ENCODE peak calls at places on chromosomes 13 and 19, in eight cellular contexts. S is mammary epithelial cell, Q is IMR-90, W is fibroblast of lung, Y is osteoblast, M is neural progenitor cell, Z is H9, F is SK-N-SH. X is an unnamed sample.

GRCh38 chr19:16637535-16637934 is 9.5 kb upstream of the MED26 start:
- DNase-seq in S (no peak), Q (peak; percentile 27), W (no peak), Y (no peak), M (no peak), Z (no peak), F (no peak), X (no peak)

GRCh38 chr13:109787135-109787954 is 962 bp upstream of the IRS2 start:
- DNase-seq in S (peak; percentile 49), Q (peak; percentile 33), W (peak; percentile 48), Y (no peak), M (peak; percentile 84), Z (peak; percentile 62), F (peak; percentile 73), X (no peak)

GRCh38 chr13:24066405-24067292 is 93.9 kb upstream of the SPATA13 start:
- DNase-seq in S (no peak), Q (no peak), W (no peak), Y (no peak), M (no peak), Z (peak; percentile 55), F (no peak), X (no peak)

GRCh38 chr19:50568321-50569022 is at the start of gene LRRC4B:
- DNase-seq in S (no peak), Q (no peak), W (no peak), Y (peak; percentile 69), M (peak; percentile 79), Z (peak; percentile 68), F (peak; percentile 93), X (no peak)

GRCh38 chr13:40368123-40368891 is 298.1 kb downstream of the FOXO1 start:
- DNase-seq in S (no peak), Q (no peak), W (no peak), Y (no peak), M (no peak), Z (no peak), F (no peak), X (no peak)

GRCh38 chr13:26037302-26037701 is 14.5 kb downstream of the SHISA2 start:
- DNase-seq in S (peak; percentile 7), Q (no peak), W (no peak), Y (no peak), M (peak; percentile 84), Z (peak; percentile 85), F (no peak), X (peak; percentile 53)

GRCh38 chr19:41626877-41627276 is at the start of gene CEACAM4:
- DNase-seq in S (no peak), Q (no peak), W (no peak), Y (no peak), M (no peak), Z (peak; percentile 13), F (no peak), X (no peak)

GRCh38 chr13:52701728-52702480 is 37.7 kb downstream of the CNMD start:
- DNase-seq in S (no peak), Q (no peak), W (no peak), Y (no peak), M (no peak), Z (no peak), F (no peak), X (no peak)

GRCh38 chr13:29978211-29978610 is 127.8 kb upstream of the UBL3 start:
- DNase-seq in S (peak; percentile 52), Q (peak; percentile 18), W (no peak), Y (no peak), M (no peak), Z (no peak), F (no peak), X (no peak)

GRCh38 chr19:21677696-21678418 is 89.5 kb downstream of the ZNF100 start:
- DNase-seq in S (no peak), Q (no peak), W (no peak), Y (no peak), M (no peak), Z (no peak), F (no peak), X (peak; percentile 81)

GRCh38 chr13:99028890-99029289 is 51.0 kb upstream of the DOCK9 start:
- DNase-seq in S (no peak), Q (no peak), W (no peak), Y (no peak), M (peak; percentile 16), Z (peak; percentile 74), F (no peak), X (peak; percentile 52)

GRCh38 chr19:18765224-18765623 is 25.9 kb downstream of the COMP start:
- DNase-seq in S (no peak), Q (no peak), W (no peak), Y (no peak), M (no peak), Z (no peak), F (no peak), X (no peak)

GRCh38 chr19:9953802-9954542 is 17.7 kb upstream of the OLFM2 start:
- DNase-seq in S (no peak), Q (no peak), W (peak; percentile 86), Y (no peak), M (no peak), Z (no peak), F (no peak), X (no peak)

GRCh38 chr13:45695198-45695730 is 6.9 kb upstream of the CBY2 start:
- DNase-seq in S (no peak), Q (no peak), W (peak; percentile 5), Y (no peak), M (no peak), Z (no peak), F (no peak), X (no peak)

GRCh38 chr13:23966221-23966690 is 69.0 kb upstream of the C1QTNF9B start:
- DNase-seq in S (no peak), Q (no peak), W (no peak), Y (no peak), M (no peak), Z (no peak), F (no peak), X (no peak)

GRCh38 chr19:13014101-13014920 is 19.0 kb downstream of the NFIX start:
- DNase-seq in S (peak; percentile 66), Q (no peak), W (peak; percentile 61), Y (peak; percentile 95), M (peak; percentile 82), Z (peak; percentile 64), F (no peak), X (no peak)

GRCh38 chr13:24203726-24204295 is 43.3 kb downstream of the SPATA13 start:
- DNase-seq in S (no peak), Q (peak; percentile 50), W (no peak), Y (no peak), M (no peak), Z (no peak), F (no peak), X (peak; percentile 61)

GRCh38 chr19:43152217-43152616 is 34.1 kb downstream of the PSG5 start:
- DNase-seq in S (no peak), Q (peak; percentile 41), W (peak; percentile 19), Y (no peak), M (no peak), Z (no peak), F (no peak), X (no peak)

GRCh38 chr13:22060187-22060586 is 389.3 kb downstream of the FGF9 start:
- DNase-seq in S (no peak), Q (no peak), W (no peak), Y (no peak), M (no peak), Z (no peak), F (no peak), X (no peak)

GRCh38 chr13:33932765-33933406 is 114.9 kb downstream of the RFC3 start:
- DNase-seq in S (peak; percentile 70), Q (peak; percentile 2), W (peak; percentile 79), Y (no peak), M (no peak), Z (no peak), F (peak; percentile 11), X (no peak)

DNA sequence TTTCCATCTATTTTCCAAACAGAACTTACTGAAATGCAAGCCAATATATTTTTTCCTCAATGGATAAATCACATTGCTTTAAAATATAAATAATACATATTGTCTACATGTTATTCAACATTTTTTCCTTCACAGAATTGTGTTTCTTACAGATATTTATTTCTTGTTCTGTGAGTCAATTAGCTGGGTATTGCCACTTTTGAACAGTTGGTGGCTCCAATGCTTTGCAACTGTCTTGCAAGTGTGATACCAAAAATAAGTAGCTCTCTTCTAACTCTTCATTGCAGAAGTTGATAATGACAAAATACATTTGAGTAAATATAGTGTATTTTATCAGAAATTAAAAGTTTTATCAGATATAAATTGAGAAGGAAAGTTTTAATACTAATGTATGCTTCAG is 17.1 kb upstream of the GPC5 start:
- DNase-seq in S (no peak), Q (peak; percentile 28), W (peak; percentile 28), Y (no peak), M (peak; percentile 28), Z (no peak), F (peak; percentile 14), X (no peak)
- TF ChIP-seq CTCF in S (peak; percentile 55), Q (peak; percentile 32), W (peak; percentile 4), Y (peak; percentile 28), M (peak; percentile 58), Z (peak; percentile 56), F (peak; percentile 61), X (peak; percentile 38)

GRCh38 chr19:17719730-17720486 is 628 bp downstream of the MAP1S start:
- DNase-seq in S (peak; percentile 58), Q (no peak), W (no peak), Y (peak; percentile 93), M (peak; percentile 37), Z (no peak), F (peak; percentile 79), X (peak; percentile 31)
- H2AFZ ChIP-seq in S (peak overlapping the region; percentile 90), Q (peak overlapping the region; percentile 96), W (no peak overlapping the region), Y (no peak overlapping the region), M (no peak overlapping the region), Z (no peak overlapping the region), F (no peak overlapping the region), X (peak overlapping the region; percentile 39)

GRCh38 chr19:23822735-23823134 is 64.0 kb upstream of the ZNF681 start:
- DNase-seq in S (peak; percentile 21), Q (no peak), W (no peak), Y (no peak), M (no peak), Z (no peak), F (no peak), X (no peak)

GRCh38 chr19:23823952-23824389 is 65.3 kb upstream of the ZNF681 start:
- DNase-seq in S (peak; percentile 30), Q (no peak), W (peak; percentile 1), Y (no peak), M (peak; percentile 9), Z (peak; percentile 47), F (peak; percentile 27), X (peak; percentile 61)
- H3K9me3 ChIP-seq in S (peaks cover 31% of the 10 kb centered on the region), Q (peaks cover 42% of the 10 kb centered on the region), W (no peaks in the 10 kb centered on the region), Y (peaks cover 5% of the 10 kb centered on the region), M (peaks cover 23% of the 10 kb centered on the region), Z (peaks cover 37% of the 10 kb centered on the region), F (peaks cover 3% of the 10 kb centered on the region), X (peaks cover 46% of the 10 kb centered on the region)

DNA sequence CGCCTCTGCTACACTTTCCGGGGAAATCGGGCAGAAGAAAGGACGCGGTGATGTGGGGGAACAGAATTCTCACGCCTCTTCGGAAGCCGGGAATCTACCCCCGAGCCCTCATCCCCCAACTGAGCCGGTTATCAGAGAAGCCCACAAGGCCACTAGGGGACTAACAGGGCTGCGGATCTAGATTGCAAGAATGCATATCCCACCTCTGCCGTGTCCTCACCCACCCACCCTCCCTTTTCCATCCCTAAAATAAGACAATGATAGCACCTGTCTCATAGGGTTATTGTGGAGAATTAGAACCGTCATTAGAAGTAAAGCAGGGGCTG is 1.1 kb downstream of the IGFLR1 start:
- DNase-seq in S (no peak), Q (no peak), W (no peak), Y (peak; percentile 80), M (no peak), Z (no peak), F (no peak), X (no peak)
- TF ChIP-seq CTCF in S (no peak), Q (no peak), W (no peak), Y (no peak), M (peak; percentile 43), Z (peak; percentile 33), F (no peak), X (no peak)